ENCODE peak calls at places on chromosome 1, in six cellular contexts. M is lower leg skin, X is sigmoid colon, C is stomach, B is right lobe of liver, E is GM12891. N is an unnamed sample.

GRCh38 chr1:178388398-178389161 is 108.2 kb downstream of the CLEC20A start:
- DNase-seq in E (no peak), C (no peak), B (no peak), X (no peak), M (no peak), N (no peak)

GRCh38 chr1:169809370-169810095 is 14.8 kb upstream of the METTL18 start:
- DNase-seq in E (no peak), X (no peak), C (no peak), M (no peak), B (no peak), N (peak; percentile 4)

GRCh38 chr1:223009421-223009820 is 133.6 kb downstream of the TLR5 start:
- DNase-seq in E (no peak), B (no peak), X (no peak), C (no peak), M (no peak), N (no peak)

GRCh38 chr1:54125671-54126070 is 27.1 kb downstream of the CDCP2 start:
- DNase-seq in C (peak; percentile 63), B (peak; percentile 85), M (no peak), X (no peak), E (no peak), N (no peak)

GRCh38 chr1:64861611-64862010 is 104.7 kb downstream of the JAK1 start:
- DNase-seq in M (no peak), E (no peak), B (peak; percentile 39), C (peak; percentile 35), X (no peak), N (peak; percentile 22)

GRCh38 chr1:186519981-186520380 is 59.1 kb upstream of the PDC start:
- DNase-seq in E (no peak), M (no peak), B (no peak), X (no peak), C (no peak), N (no peak)

GRCh38 chr1:157862114-157863070 is 20.8 kb upstream of the CD5L start:
- DNase-seq in B (no peak), X (no peak), E (no peak), C (no peak), M (no peak), N (no peak)

GRCh38 chr1:157132602-157133167 is 5.5 kb downstream of the ETV3 start:
- DNase-seq in M (no peak), C (no peak), B (no peak), E (no peak), X (no peak), N (no peak)

GRCh38 chr1:174701565-174701964 is 253.8 kb downstream of the GPR52 start:
- DNase-seq in E (no peak), X (no peak), C (no peak), B (no peak), M (no peak), N (no peak)

GRCh38 chr1:203517426-203517974 is 23.5 kb downstream of the OPTC start:
- DNase-seq in B (no peak), M (no peak), X (no peak), C (no peak), E (no peak), N (no peak)

GRCh38 chr1:231940721-231941120 is 314.1 kb downstream of the DISC1 start:
- DNase-seq in B (no peak), M (no peak), X (no peak), E (no peak), C (no peak), N (no peak)

GRCh38 chr1:94679336-94680007 is 137.9 kb upstream of the F3 start:
- DNase-seq in B (no peak), X (peak; percentile 91), M (peak; percentile 75), E (no peak), C (no peak), N (no peak)

GRCh38 chr1:205237526-205238484 is 10.1 kb downstream of the TMCC2 start:
- DNase-seq in M (no peak), E (no peak), C (peak; percentile 21), X (no peak), B (peak; percentile 20), N (no peak)

GRCh38 chr1:61344711-61345110 is 262.4 kb downstream of the NFIA start:
- DNase-seq in E (no peak), C (no peak), B (no peak), M (no peak), X (no peak), N (no peak)

GRCh38 chr1:222618880-222619321 is 1.0 kb downstream of the MIA3 start:
- DNase-seq in E (no peak), X (peak; percentile 71), C (no peak), M (no peak), B (peak; percentile 45), N (no peak)

GRCh38 chr1:179742717-179743678 is at the start of gene FAM163A:
- DNase-seq in M (no peak), B (no peak), E (no peak), X (no peak), C (no peak), N (no peak)

GRCh38 chr1:59605761-59606160 is 209.0 kb upstream of the HOOK1 start:
- DNase-seq in M (no peak), C (no peak), B (no peak), X (no peak), E (no peak), N (no peak)

GRCh38 chr1:38608202-38608864 is 251.2 kb downstream of the RRAGC start:
- DNase-seq in M (no peak), X (no peak), B (no peak), E (peak; percentile 46), C (no peak), N (no peak)

GRCh38 chr1:28160677-28161328 is 15.7 kb downstream of the PTAFR start:
- DNase-seq in E (no peak), X (no peak), M (no peak), B (no peak), C (no peak), N (no peak)

GRCh38 chr1:12722626-12723025 is 6.7 kb downstream of the AADACL3 start:
- DNase-seq in E (no peak), C (no peak), M (no peak), X (no peak), B (no peak), N (no peak)

GRCh38 chr1:116424438-116424837 is 51.4 kb downstream of the ATP1A1 start:
- DNase-seq in M (no peak), E (no peak), X (no peak), B (no peak), C (no peak), N (no peak)

GRCh38 chr1:10032590-10033358 is at the start of gene UBE4B:
- DNase-seq in M (peak; percentile 96), E (peak; percentile 97), C (peak; percentile 99), X (peak; percentile 98), B (peak; percentile 98), N (peak; percentile 65)
- TF ChIP-seq POLR2A in M (no peak), E (no peak), C (no peak), X (no peak), B (peak; percentile 24), N (peak; percentile 52)

DNA sequence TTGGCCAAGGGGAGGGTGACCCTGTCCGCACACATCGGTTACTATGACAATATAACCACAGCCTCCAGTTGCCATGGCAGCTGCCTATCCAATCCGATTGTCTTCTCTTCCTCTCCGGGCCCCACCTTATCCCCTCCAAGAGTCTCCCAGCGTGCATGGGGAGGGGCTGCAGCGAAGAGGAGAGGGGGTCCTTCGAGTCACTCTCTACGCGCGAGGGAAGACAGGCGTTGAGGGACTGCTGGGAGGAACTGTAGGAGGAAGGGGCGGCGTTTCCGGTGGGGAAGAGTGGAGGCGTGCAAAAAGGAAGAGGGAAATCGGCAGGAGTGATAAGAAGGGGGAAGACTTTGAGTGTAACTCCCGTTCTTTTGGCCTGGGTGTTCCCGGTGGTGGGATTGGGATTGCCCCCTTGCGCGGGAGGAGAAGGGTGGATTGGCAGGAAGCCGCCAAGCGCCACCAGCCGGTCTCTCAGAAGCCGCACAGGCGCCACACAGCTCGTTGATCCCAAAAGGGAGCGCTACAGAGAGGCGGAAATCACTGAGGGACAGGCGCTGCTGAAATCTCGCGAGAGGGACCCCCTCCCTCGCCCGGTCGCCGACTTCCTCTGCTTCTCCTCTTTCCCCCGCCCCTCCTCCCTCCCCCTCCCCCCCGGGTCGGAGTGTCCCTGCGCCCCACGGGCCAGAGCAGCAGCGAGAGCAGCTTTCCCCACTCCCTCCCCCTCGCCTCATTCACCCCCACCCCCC is 381 bp upstream of the SMG7 start:
- DNase-seq in X (peak; percentile 99), M (peak; percentile 96), B (peak; percentile 99), E (peak; percentile 80), C (peak; percentile 94), N (peak; percentile 77)
- TF ChIP-seq POLR2A in X (no peak), M (no peak), B (no peak), E (peak; percentile 71), C (no peak), N (peak; percentile 38)

DNA sequence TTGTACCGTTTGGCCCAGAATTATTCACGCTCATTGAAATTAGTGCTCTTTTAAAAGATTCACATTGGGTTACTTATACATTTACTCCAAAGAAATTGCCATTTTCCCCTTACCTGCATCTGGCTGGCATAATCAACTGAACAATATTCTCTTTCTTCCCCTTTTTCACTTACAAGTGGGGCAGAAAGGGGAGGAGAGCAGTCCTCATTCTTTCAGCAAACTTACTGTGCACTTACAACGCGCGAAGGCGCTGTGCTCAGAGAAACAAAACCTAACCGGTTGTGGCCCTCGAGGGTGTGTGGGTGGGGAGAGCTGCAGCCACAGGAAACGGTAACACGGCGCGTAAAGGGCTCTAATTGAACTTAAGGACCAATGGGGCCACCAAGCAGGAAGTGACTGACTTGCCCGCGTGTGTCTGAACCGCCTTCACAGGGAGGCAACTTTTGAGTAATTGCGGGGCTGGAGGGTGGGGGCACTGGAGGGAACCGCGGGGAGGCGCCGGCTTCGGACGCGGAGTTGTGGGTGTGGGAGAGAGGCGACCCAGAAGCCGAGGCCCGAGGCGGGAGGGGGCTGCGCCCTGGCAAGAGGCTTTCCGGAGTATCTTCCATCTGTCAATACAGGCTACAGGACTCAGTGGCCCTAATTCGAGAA is 693 bp upstream of the PNRC2 start:
- DNase-seq in E (peak; percentile 62), X (peak; percentile 93), B (peak; percentile 86), M (peak; percentile 90), C (peak; percentile 86), N (peak; percentile 54)
- TF ChIP-seq POLR2A in E (peak; percentile 84), X (peak; percentile 9), B (no peak), M (no peak), C (no peak), N (no peak)

GRCh38 chr1:27031235-27032118 is 18.8 kb upstream of the TENT5B start:
- DNase-seq in E (no peak), M (peak; percentile 76), X (peak; percentile 93), B (peak; percentile 76), C (peak; percentile 86), N (peak; percentile 60)
- TF ChIP-seq POLR2A in E (no peak), M (no peak), X (no peak), B (no peak), C (no peak), N (no peak)

N was measured in H54.